ENCODE peak calls at places on chromosomes 13 and 19, in nine cellular contexts. C is neural crest cell, O is lower lobe of right lung, Z is astrocyte of the spinal cord, E is BJ, A is HFF-Myc, X is GM06990, N is AG10803, G is bronchial epithelial cell. H is an unnamed sample.

GRCh38 chr19:13241321-13242104 is 91.3 kb downstream of the IER2 start:
- DNase-seq in C (no peak), O (no peak), Z (no peak), E (no peak), A (no peak), X (no peak), N (no peak), G (no peak), H (no peak)

GRCh38 chr19:42129399-42130253 is 2.6 kb downstream of the POU2F2 start:
- DNase-seq in C (no peak), O (no peak), Z (no peak), E (no peak), A (peak), X (peak), N (peak), G (peak), H (peak)

GRCh38 chr13:90797335-90797734 is 550.2 kb upstream of the MIR17HG start:
- DNase-seq in C (no peak), O (no peak), Z (no peak), E (no peak), A (no peak), X (no peak), N (no peak), G (no peak), H (no peak)

GRCh38 chr13:106156468-106156867 is 379.0 kb downstream of the EFNB2 start:
- DNase-seq in C (no peak), O (no peak), Z (peak), E (peak), A (peak), X (no peak), N (peak), G (peak), H (no peak)

GRCh38 chr19:45809643-45810159 is 5.4 kb downstream of the RSPH6A start:
- DNase-seq in C (no peak), O (no peak), Z (peak), E (peak), A (peak), X (peak), N (peak), G (peak), H (no peak)

GRCh38 chr13:99198630-99199029 is 2.0 kb upstream of the UBAC2 start:
- DNase-seq in C (no peak), O (no peak), Z (no peak), E (no peak), A (no peak), X (no peak), N (no peak), G (peak), H (no peak)

GRCh38 chr13:94641432-94641941 is 39.8 kb downstream of the GPR180 start:
- DNase-seq in C (no peak), O (no peak), Z (peak), E (peak), A (peak), X (no peak), N (peak), G (peak), H (no peak)

GRCh38 chr13:77535448-77535847 is at the start of gene SCEL:
- DNase-seq in C (no peak), O (no peak), Z (no peak), E (no peak), A (no peak), X (no peak), N (no peak), G (peak), H (no peak)

GRCh38 chr13:27367570-27367969 is 56.8 kb upstream of the GTF3A start:
- DNase-seq in C (no peak), O (no peak), Z (no peak), E (no peak), A (no peak), X (no peak), N (no peak), G (no peak), H (no peak)

GRCh38 chr13:69769637-69770036 is 338.0 kb upstream of the ATXN8OS start:
- DNase-seq in C (no peak), O (no peak), Z (no peak), E (no peak), A (no peak), X (no peak), N (no peak), G (no peak), H (no peak)

GRCh38 chr19:1237027-1237659 is 662 bp downstream of the CBARP start:
- DNase-seq in C (no peak), O (no peak), Z (no peak), E (no peak), A (no peak), X (no peak), N (no peak), G (no peak), H (no peak)

GRCh38 chr13:46527237-46527636 is 25.7 kb upstream of the LRCH1 start:
- DNase-seq in C (no peak), O (no peak), Z (no peak), E (no peak), A (no peak), X (no peak), N (no peak), G (peak), H (no peak)

GRCh38 chr19:48959341-48960239 is 4.9 kb downstream of the BAX start:
- DNase-seq in C (no peak), O (no peak), Z (no peak), E (no peak), A (no peak), X (no peak), N (no peak), G (no peak), H (no peak)
- TF ChIP-seq CTCF in C (no peak), O (no peak), Z (no peak), E (no peak), A (no peak), X (no peak), N (no peak), G (no peak), H (no peak)

GRCh38 chr13:52399708-52400107 is 6.3 kb downstream of the THSD1 start:
- DNase-seq in C (no peak), O (no peak), Z (no peak), E (no peak), A (no peak), X (no peak), N (no peak), G (peak), H (no peak)
- TF ChIP-seq CTCF in C (no peak), O (peak), Z (no peak), E (peak), A (no peak), X (no peak), N (no peak), G (peak), H (no peak)

GRCh38 chr13:80574113-80574512 is 233.2 kb upstream of the SPRY2 start:
- DNase-seq in C (no peak), O (no peak), Z (no peak), E (no peak), A (no peak), X (no peak), N (no peak), G (no peak), H (no peak)
- TF ChIP-seq CTCF in C (no peak), O (no peak), Z (no peak), E (no peak), A (no peak), X (no peak), N (no peak), G (no peak), H (no peak)

DNA sequence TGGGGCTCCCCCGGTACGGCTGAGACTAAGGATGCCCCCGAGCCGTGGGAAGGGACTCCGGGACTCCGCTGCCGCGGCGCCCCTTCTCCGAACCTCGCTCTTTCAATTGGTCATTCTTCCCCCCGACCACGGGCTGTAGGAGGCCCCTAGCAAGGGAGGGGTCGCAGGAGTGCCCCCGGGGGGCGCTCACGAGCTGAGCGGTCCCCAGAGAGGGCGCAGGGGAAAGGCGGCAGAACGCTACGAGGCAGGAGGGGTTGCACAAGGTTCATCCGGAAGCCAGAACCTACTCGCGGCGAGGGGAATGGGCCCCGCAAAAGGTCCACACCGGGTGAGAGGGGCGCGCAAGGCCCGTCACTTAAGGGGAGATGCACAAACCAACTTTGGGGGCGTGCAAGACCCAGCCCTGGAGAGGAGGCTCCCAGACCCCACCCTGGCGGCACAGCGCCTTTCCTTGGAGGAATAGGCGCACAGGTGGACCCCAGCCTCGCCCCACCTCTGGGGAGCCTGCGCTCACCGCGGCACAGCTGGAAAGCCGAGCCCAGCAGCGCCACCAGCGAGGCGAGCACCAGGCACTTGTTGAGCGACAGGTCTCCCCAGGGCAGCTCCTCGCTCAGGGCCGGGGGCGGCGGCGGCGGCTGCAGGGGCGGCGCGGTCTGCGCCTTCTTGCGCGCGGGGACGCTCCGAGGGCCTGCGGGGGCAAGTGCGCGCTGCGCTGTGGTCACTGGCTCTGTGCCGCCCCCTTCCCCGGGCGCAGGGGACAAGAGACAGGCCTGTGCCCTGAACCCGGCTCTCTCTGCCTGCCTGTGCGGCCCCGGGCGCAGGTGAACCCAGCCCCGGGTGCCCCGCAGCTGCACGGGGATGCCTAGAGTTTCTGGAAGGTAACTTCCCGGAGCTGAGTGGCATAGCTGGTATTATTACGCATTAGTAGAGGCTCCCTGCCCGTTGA is 2.8 kb downstream of the JSRP1 start:
- DNase-seq in C (peak), O (no peak), Z (no peak), E (no peak), A (no peak), X (no peak), N (no peak), G (no peak), H (peak)
- TF ChIP-seq CTCF in C (peak), O (no peak), Z (peak), E (peak), A (peak), X (peak), N (no peak), G (no peak), H (peak)

GRCh38 chr19:48498576-48498879 is 13.1 kb downstream of the LMTK3 start:
- DNase-seq in C (no peak), O (no peak), Z (no peak), E (no peak), A (no peak), X (no peak), N (no peak), G (no peak), H (no peak)
- TF ChIP-seq CTCF in C (no peak), O (no peak), Z (no peak), E (no peak), A (no peak), X (no peak), N (no peak), G (no peak), H (no peak)

GRCh38 chr13:30362869-30363268 is 55.5 kb upstream of the KATNAL1 start:
- DNase-seq in C (no peak), O (no peak), Z (no peak), E (no peak), A (no peak), X (no peak), N (peak), G (no peak), H (no peak)
- TF ChIP-seq CTCF in C (no peak), O (no peak), Z (no peak), E (no peak), A (no peak), X (no peak), N (no peak), G (no peak), H (no peak)